ENCODE peak calls at places on chromosomes 13 and 19, in nine cellular contexts. U is fibroblast of lung; J is naive thymus-derived CD4-positive, alpha-beta T cell; Q is cardiac muscle cell; X is bronchial epithelial cell; E is pancreas; S is adrenal gland; P is breast epithelium; K is DND-41. A is an unnamed sample. For H3K27me3, the result is how much of the 10 kb centered on the place peaks cover.

GRCh38 chr13:61110804-61111203 is 304.8 kb downstream of the PCDH20 start:
- DNase-seq in U (no peak), J (no peak), Q (no peak), X (peak), E (no peak), S (no peak), P (no peak), K (no peak), A (no peak)

GRCh38 chr19:47497073-47497766 is 13.2 kb upstream of the KPTN start:
- DNase-seq in U (no peak), J (no peak), Q (no peak), X (no peak), E (no peak), S (no peak), P (peak), K (no peak), A (no peak)

GRCh38 chr19:18571564-18572344 is at the start of gene UBA52:
- DNase-seq in U (peak), J (peak), Q (peak), X (peak), E (peak), S (peak), P (peak), K (peak), A (peak)

GRCh38 chr13:21326155-21327030 is 132.7 kb downstream of the ZDHHC20 start:
- DNase-seq in U (peak), J (peak), Q (peak), X (peak), E (no peak), S (peak), P (no peak), K (no peak), A (peak)

GRCh38 chr13:27022571-27023311 is 148.9 kb downstream of the USP12 start:
- DNase-seq in U (peak), J (no peak), Q (peak), X (peak), E (no peak), S (no peak), P (peak), K (no peak), A (no peak)

GRCh38 chr13:105998233-105998550 is 537.3 kb downstream of the EFNB2 start:
- DNase-seq in U (no peak), J (no peak), Q (no peak), X (no peak), E (no peak), S (no peak), P (no peak), K (no peak), A (no peak)

GRCh38 chr19:17058236-17058635 is 17.0 kb downstream of the HAUS8 start:
- DNase-seq in U (no peak), J (no peak), Q (peak), X (no peak), E (no peak), S (no peak), P (no peak), K (no peak), A (no peak)

GRCh38 chr19:47729468-47729798 is 15.9 kb upstream of the NOP53 start:
- DNase-seq in U (peak), J (no peak), Q (peak), X (peak), E (peak), S (no peak), P (peak), K (no peak), A (peak)

GRCh38 chr19:47521473-47522180 is 6.8 kb upstream of the NAPA start:
- DNase-seq in U (no peak), J (no peak), Q (no peak), X (no peak), E (no peak), S (no peak), P (no peak), K (no peak), A (peak)

GRCh38 chr19:53432088-53432661 is 391 bp downstream of the ZNF761 start:
- DNase-seq in U (peak), J (no peak), Q (peak), X (peak), E (peak), S (peak), P (no peak), K (peak), A (peak)

GRCh38 chr13:91381371-91381770 is 17.1 kb upstream of the GPC5 start:
- DNase-seq in U (peak), J (no peak), Q (peak), X (peak), E (no peak), S (no peak), P (no peak), K (no peak), A (no peak)

GRCh38 chr13:77832339-77833100 is 86.1 kb downstream of the EDNRB start:
- DNase-seq in U (peak), J (no peak), Q (peak), X (no peak), E (no peak), S (no peak), P (no peak), K (no peak), A (no peak)

GRCh38 chr13:31334994-31335549 is 135.3 kb downstream of the B3GLCT start:
- DNase-seq in U (no peak), J (no peak), Q (no peak), X (peak), E (no peak), S (no peak), P (no peak), K (no peak), A (no peak)

GRCh38 chr19:6423499-6424189 is 967 bp downstream of the KHSRP start:
- DNase-seq in U (peak), J (no peak), Q (peak), X (peak), E (no peak), S (peak), P (no peak), K (peak), A (peak)

GRCh38 chr19:45769821-45770191 is 754 bp upstream of the SIX5 start:
- DNase-seq in U (no peak), J (peak), Q (no peak), X (peak), E (peak), S (peak), P (no peak), K (no peak), A (peak)

GRCh38 chr19:17026041-17026658 is 460 bp downstream of the CPAMD8 start:
- DNase-seq in U (no peak), J (peak), Q (peak), X (no peak), E (no peak), S (no peak), P (no peak), K (no peak), A (peak)

GRCh38 chr13:52025475-52026245 is 1.2 kb downstream of the UTP14C start:
- DNase-seq in U (no peak), J (no peak), Q (no peak), X (no peak), E (no peak), S (no peak), P (no peak), K (no peak), A (no peak)

GRCh38 chr13:28423010-28423409 is 71.9 kb downstream of the FLT1 start:
- DNase-seq in U (no peak), J (no peak), Q (no peak), X (no peak), E (no peak), S (peak), P (no peak), K (peak), A (no peak)

GRCh38 chr13:46621133-46621532 is 68.2 kb downstream of the LRCH1 start:
- DNase-seq in U (no peak), J (no peak), Q (no peak), X (no peak), E (no peak), S (no peak), P (no peak), K (no peak), A (no peak)

GRCh38 chr19:46613525-46613924 is 11.4 kb downstream of the PTGIR start:
- DNase-seq in U (no peak), J (no peak), Q (no peak), X (no peak), E (peak), S (no peak), P (no peak), K (no peak), A (peak)

GRCh38 chr19:46025825-46026224 is 3.0 kb upstream of the PGLYRP1 start:
- DNase-seq in U (no peak), J (no peak), Q (no peak), X (no peak), E (no peak), S (no peak), P (no peak), K (no peak), A (no peak)

GRCh38 chr19:40721936-40722661 is 5.2 kb downstream of the ITPKC start:
- DNase-seq in U (peak), J (no peak), Q (no peak), X (peak), E (no peak), S (no peak), P (no peak), K (no peak), A (no peak)
- H3K4me3 ChIP-seq in U (no peak), J (no peak), Q (no peak), X (no peak), E (no peak), S (no peak), P (peak), K (no peak), A (no peak)

DNA sequence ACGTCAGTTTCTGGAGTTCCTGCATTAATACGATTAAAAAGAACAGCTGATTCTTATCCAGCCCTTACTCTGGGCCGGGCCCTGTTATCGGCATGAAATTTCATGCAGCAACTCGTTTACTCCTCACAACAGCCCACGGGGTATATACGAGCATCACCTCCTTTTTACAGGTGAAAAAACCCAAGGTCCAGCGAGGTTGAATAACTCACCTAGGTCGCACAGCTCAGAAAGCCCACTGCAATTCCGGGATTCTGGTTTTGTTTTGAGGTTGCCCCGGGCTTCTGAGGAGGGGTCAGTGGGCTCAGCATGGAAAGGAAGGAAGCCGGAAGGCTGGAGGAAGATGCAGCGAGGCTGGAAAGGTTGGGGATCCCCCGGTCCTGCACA is 577 bp upstream of the ACP7 start:
- DNase-seq in U (no peak), J (no peak), Q (no peak), X (peak), E (no peak), S (no peak), P (no peak), K (no peak), A (no peak)
- H3K27me3 ChIP-seq in U (under half), J (under half), Q (half or more), X (under half), E (under half), S (under half), P (under half), K (under half), A (under half)

GRCh38 chr19:14558370-14559066 is 13.3 kb downstream of the NDUFB7 start:
- DNase-seq in U (no peak), J (no peak), Q (no peak), X (no peak), E (no peak), S (no peak), P (no peak), K (no peak), A (peak)

GRCh38 chr19:14555918-14556661 is 15.8 kb downstream of the NDUFB7 start:
- DNase-seq in U (peak), J (no peak), Q (peak), X (peak), E (no peak), S (no peak), P (no peak), K (no peak), A (no peak)

GRCh38 chr19:14553939-14554243 is 18.0 kb downstream of the NDUFB7 start:
- DNase-seq in U (no peak), J (no peak), Q (no peak), X (no peak), E (no peak), S (no peak), P (no peak), K (no peak), A (peak)

GRCh38 chr19:14554382-14554812 is 17.5 kb downstream of the NDUFB7 start:
- DNase-seq in U (no peak), J (no peak), Q (no peak), X (peak), E (no peak), S (no peak), P (peak), K (no peak), A (peak)

DNA sequence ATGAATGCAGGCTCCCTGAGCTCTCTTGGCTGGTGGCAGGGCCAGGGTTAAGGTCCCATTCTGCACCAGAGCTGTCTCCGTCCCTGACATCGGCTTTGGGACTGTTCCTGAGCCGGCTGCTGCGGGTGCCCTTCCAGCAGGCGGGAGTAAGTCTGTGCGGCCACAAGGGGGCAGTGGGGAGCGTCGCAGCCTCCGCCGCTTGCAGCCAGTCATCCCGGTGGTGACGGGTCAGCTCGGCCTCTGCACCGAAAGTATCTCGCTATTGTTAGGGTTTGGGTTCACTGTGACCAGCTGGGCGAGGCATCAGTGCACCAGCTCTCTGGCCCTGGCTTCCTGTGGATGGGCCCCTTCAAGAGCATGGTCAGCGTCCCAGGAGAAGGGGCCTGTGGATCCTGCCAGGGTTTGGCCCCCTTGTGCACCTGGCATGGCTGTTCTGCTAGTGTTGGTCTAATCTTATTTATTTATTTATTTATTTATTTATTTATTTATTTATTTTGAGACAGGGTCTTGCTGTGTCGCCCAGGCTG is 15.1 kb downstream of the NDUFB7 start:
- DNase-seq in U (peak), J (peak), Q (peak), X (peak), E (peak), S (peak), P (peak), K (peak), A (peak)
- H3K4me3 ChIP-seq in U (no peak), J (peak), Q (no peak), X (no peak), E (peak), S (no peak), P (peak), K (no peak), A (no peak)

DNA sequence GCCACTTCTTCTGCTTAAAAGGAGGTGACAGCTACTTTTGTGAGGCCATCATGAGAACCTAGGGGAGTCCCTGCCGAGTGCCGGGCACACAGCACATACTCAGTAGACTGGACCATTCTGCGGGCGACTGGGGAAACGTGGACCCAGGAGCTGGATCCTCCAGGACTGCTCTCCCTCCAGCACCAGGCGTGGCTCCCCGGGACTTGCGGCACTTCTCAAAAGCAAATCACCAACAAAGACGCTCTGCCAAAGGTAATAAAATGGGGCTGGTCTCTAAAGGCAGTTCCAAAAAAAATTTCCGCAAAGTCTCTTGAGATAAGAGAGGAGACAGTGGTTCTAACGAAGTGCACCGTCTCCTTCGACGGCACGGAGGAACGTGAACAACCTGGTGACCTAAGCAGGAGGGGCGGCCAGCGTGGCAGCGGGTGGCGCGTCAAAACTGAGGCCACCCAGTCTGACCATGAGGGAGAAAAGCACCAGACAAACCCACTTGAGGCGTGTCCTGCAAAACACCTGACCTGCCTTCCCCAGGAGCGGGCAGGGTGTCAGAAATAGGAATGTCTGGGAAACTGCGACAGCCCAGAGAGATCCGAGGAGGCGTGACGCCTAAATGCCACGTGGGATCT is 1.4 kb upstream of the TMPRSS9 start:
- DNase-seq in U (no peak), J (no peak), Q (no peak), X (no peak), E (no peak), S (no peak), P (no peak), K (no peak), A (peak)
- H3K27me3 ChIP-seq in U (under half), J (under half), Q (under half), X (under half), E (under half), S (under half), P (under half), K (under half), A (under half)

DNA sequence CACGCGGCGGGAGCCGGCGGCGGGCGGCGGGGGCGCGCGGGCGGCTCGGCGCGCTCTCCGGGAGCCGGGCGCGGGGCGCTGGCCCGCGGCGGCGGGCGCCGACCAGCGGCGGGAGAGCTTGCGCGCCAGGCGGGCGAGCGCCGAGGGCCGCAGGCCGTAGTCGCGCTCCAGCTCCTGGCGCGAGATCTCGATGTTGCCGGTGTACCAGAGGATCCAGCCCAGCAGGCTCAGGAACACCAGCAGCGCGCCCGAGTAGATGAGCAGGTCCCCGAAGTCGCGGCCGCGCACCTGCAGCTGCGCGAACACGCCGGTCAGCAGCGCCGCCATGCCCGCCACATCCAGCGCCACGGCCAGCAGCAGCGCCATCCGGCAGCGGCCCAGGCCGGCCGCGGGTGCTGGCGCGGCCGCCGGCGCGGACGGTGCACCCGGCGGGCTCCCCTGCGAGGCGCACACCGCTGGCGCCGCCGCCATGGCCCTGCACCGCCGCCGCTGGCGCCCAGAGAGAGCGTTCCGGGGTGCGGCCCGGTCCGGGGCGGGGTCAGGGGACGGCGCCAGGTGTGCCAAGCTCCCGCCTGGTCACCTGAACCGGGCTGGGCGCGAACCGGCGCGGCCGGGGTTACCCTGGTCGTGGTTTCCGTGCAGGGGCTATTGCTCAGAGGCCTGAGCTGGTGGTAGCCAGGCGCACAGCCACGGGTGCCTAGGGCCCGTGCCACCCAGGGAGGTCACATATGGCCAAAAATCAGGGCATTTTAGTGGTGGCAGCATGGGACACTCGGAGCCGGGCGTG is at the start of gene TMEM238:
- DNase-seq in U (peak), J (peak), Q (peak), X (peak), E (peak), S (peak), P (no peak), K (peak), A (peak)
- H3K4me3 ChIP-seq in U (peak), J (peak), Q (peak), X (peak), E (peak), S (no peak), P (peak), K (peak), A (peak)

DNA sequence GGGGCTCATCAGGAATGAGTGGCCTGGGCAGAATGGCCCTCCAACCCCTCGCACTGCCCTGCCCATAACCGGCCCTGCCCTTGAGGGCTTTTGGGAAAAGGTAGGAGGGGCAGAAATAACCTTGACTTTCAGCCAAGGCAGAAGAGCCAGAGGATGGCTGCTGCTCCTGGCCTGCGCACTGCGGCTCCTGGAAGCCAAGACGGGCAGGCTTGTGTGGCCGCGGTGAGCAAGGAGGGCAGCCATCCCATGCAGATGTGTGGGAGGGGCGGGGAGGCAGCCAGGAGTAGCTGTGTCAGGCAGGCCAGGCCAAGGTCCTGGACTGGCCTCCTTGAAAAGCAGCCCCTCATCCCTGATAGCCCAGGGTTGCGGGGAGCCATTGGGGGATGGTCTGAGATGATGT is 57.6 kb upstream of the URI1 start:
- DNase-seq in U (no peak), J (no peak), Q (no peak), X (no peak), E (no peak), S (peak), P (no peak), K (no peak), A (peak)
- H3K27me3 ChIP-seq in U (under half), J (under half), Q (under half), X (under half), E (under half), S (under half), P (under half), K (under half), A (under half)

GRCh38 chr13:87080100-87080779 is 590.9 kb upstream of the SLITRK5 start:
- DNase-seq in U (no peak), J (no peak), Q (no peak), X (no peak), E (no peak), S (no peak), P (no peak), K (no peak), A (no peak)
- H3K4me3 ChIP-seq in U (no peak), J (no peak), Q (no peak), X (no peak), E (no peak), S (no peak), P (no peak), K (no peak), A (no peak)